ENCODE peak calls at places on chromosome 21, in ten cellular contexts. One of them, this sample, is unnamed.

GRCh38 chr21:34110594-34111202 is 37.3 kb downstream of the MRPS6 start:
- DNase-seq in nephron progenitor cell: no peak
- DNase-seq in progenitor cell of endocrine pancreas: no peak
- DNase-seq in fibroblast of the aortic adventitia: no peak
- DNase-seq in tibial artery: no peak
- DNase-seq in HFFc6: no peak
- DNase-seq in heart left ventricle: no peak
- DNase-seq in Peyer's patch: no peak
- DNase-seq in CD8-positive, alpha-beta T cell: no peak
- DNase-seq in cardiac fibroblast: no peak
- DNase-seq in this sample: no peak

GRCh38 chr21:39630827-39631226 is 18.1 kb downstream of the B3GALT5 start:
- DNase-seq in nephron progenitor cell: no peak
- DNase-seq in HFFc6: peak
- DNase-seq in fibroblast of the aortic adventitia: peak
- DNase-seq in cardiac fibroblast: no peak
- DNase-seq in Peyer's patch: no peak
- DNase-seq in progenitor cell of endocrine pancreas: no peak
- DNase-seq in heart left ventricle: no peak
- DNase-seq in tibial artery: no peak
- DNase-seq in CD8-positive, alpha-beta T cell: no peak
- DNase-seq in this sample: no peak

GRCh38 chr21:38669186-38669585 is 136.5 kb upstream of the ETS2 start:
- DNase-seq in heart left ventricle: no peak
- DNase-seq in cardiac fibroblast: peak
- DNase-seq in CD8-positive, alpha-beta T cell: no peak
- DNase-seq in fibroblast of the aortic adventitia: peak
- DNase-seq in tibial artery: no peak
- DNase-seq in HFFc6: peak
- DNase-seq in Peyer's patch: no peak
- DNase-seq in nephron progenitor cell: no peak
- DNase-seq in progenitor cell of endocrine pancreas: no peak
- DNase-seq in this sample: peak

GRCh38 chr21:33789697-33790096 is 125.9 kb downstream of the ATP5PO start:
- DNase-seq in cardiac fibroblast: peak
- DNase-seq in progenitor cell of endocrine pancreas: no peak
- DNase-seq in nephron progenitor cell: no peak
- DNase-seq in HFFc6: no peak
- DNase-seq in heart left ventricle: no peak
- DNase-seq in fibroblast of the aortic adventitia: peak
- DNase-seq in Peyer's patch: no peak
- DNase-seq in CD8-positive, alpha-beta T cell: no peak
- DNase-seq in tibial artery: no peak
- DNase-seq in this sample: no peak

GRCh38 chr21:25369524-25370300 is 237.6 kb downstream of the MRPL39 start:
- DNase-seq in heart left ventricle: no peak
- DNase-seq in tibial artery: no peak
- DNase-seq in progenitor cell of endocrine pancreas: no peak
- DNase-seq in HFFc6: peak
- DNase-seq in cardiac fibroblast: peak
- DNase-seq in nephron progenitor cell: no peak
- DNase-seq in CD8-positive, alpha-beta T cell: no peak
- DNase-seq in fibroblast of the aortic adventitia: peak
- DNase-seq in Peyer's patch: no peak
- DNase-seq in this sample: no peak

GRCh38 chr21:46189959-46190490 is 5.8 kb upstream of the SPATC1L start:
- DNase-seq in tibial artery: no peak
- DNase-seq in CD8-positive, alpha-beta T cell: no peak
- DNase-seq in nephron progenitor cell: no peak
- DNase-seq in HFFc6: no peak
- DNase-seq in Peyer's patch: peak
- DNase-seq in fibroblast of the aortic adventitia: no peak
- DNase-seq in progenitor cell of endocrine pancreas: no peak
- DNase-seq in cardiac fibroblast: no peak
- DNase-seq in heart left ventricle: no peak
- DNase-seq in this sample: no peak

GRCh38 chr21:37128069-37128468 is 55.0 kb downstream of the TTC3 start:
- DNase-seq in fibroblast of the aortic adventitia: no peak
- DNase-seq in heart left ventricle: no peak
- DNase-seq in nephron progenitor cell: no peak
- DNase-seq in HFFc6: no peak
- DNase-seq in CD8-positive, alpha-beta T cell: no peak
- DNase-seq in cardiac fibroblast: no peak
- DNase-seq in progenitor cell of endocrine pancreas: no peak
- DNase-seq in tibial artery: no peak
- DNase-seq in Peyer's patch: no peak
- DNase-seq in this sample: no peak

GRCh38 chr21:30408782-30409494 is 13.1 kb downstream of the KRTAP13-1 start:
- DNase-seq in heart left ventricle: peak
- DNase-seq in tibial artery: no peak
- DNase-seq in HFFc6: no peak
- DNase-seq in cardiac fibroblast: peak
- DNase-seq in Peyer's patch: no peak
- DNase-seq in CD8-positive, alpha-beta T cell: no peak
- DNase-seq in progenitor cell of endocrine pancreas: peak
- DNase-seq in fibroblast of the aortic adventitia: peak
- DNase-seq in nephron progenitor cell: peak
- DNase-seq in this sample: no peak

GRCh38 chr21:46113497-46114176 is 15.7 kb downstream of the COL6A2 start:
- DNase-seq in progenitor cell of endocrine pancreas: no peak
- DNase-seq in Peyer's patch: no peak
- DNase-seq in nephron progenitor cell: no peak
- DNase-seq in cardiac fibroblast: no peak
- DNase-seq in fibroblast of the aortic adventitia: no peak
- DNase-seq in CD8-positive, alpha-beta T cell: no peak
- DNase-seq in heart left ventricle: peak
- DNase-seq in tibial artery: no peak
- DNase-seq in HFFc6: no peak
- DNase-seq in this sample: peak

GRCh38 chr21:17590443-17590842 is 22.3 kb downstream of the BTG3 start:
- DNase-seq in CD8-positive, alpha-beta T cell: no peak
- DNase-seq in progenitor cell of endocrine pancreas: no peak
- DNase-seq in fibroblast of the aortic adventitia: peak
- DNase-seq in HFFc6: no peak
- DNase-seq in Peyer's patch: no peak
- DNase-seq in cardiac fibroblast: peak
- DNase-seq in nephron progenitor cell: no peak
- DNase-seq in tibial artery: no peak
- DNase-seq in heart left ventricle: no peak
- DNase-seq in this sample: no peak

GRCh38 chr21:40385883-40386282 is 461.1 kb downstream of the DSCAM start:
- DNase-seq in nephron progenitor cell: no peak
- DNase-seq in tibial artery: no peak
- DNase-seq in HFFc6: no peak
- DNase-seq in heart left ventricle: no peak
- DNase-seq in progenitor cell of endocrine pancreas: no peak
- DNase-seq in Peyer's patch: no peak
- DNase-seq in CD8-positive, alpha-beta T cell: no peak
- DNase-seq in fibroblast of the aortic adventitia: no peak
- DNase-seq in cardiac fibroblast: no peak
- DNase-seq in this sample: no peak

GRCh38 chr21:35360870-35361570 is 311.9 kb upstream of the RUNX1 start:
- DNase-seq in progenitor cell of endocrine pancreas: no peak
- DNase-seq in CD8-positive, alpha-beta T cell: no peak
- DNase-seq in tibial artery: no peak
- DNase-seq in fibroblast of the aortic adventitia: no peak
- DNase-seq in cardiac fibroblast: no peak
- DNase-seq in heart left ventricle: no peak
- DNase-seq in Peyer's patch: no peak
- DNase-seq in HFFc6: no peak
- DNase-seq in nephron progenitor cell: no peak
- DNase-seq in this sample: no peak
- TF ChIP-seq CTCF in progenitor cell of endocrine pancreas: no peak
- TF ChIP-seq CTCF in CD8-positive, alpha-beta T cell: no peak
- TF ChIP-seq CTCF in tibial artery: no peak
- TF ChIP-seq CTCF in fibroblast of the aortic adventitia: no peak
- TF ChIP-seq CTCF in cardiac fibroblast: no peak
- TF ChIP-seq CTCF in heart left ventricle: no peak
- TF ChIP-seq CTCF in Peyer's patch: no peak
- TF ChIP-seq CTCF in HFFc6: no peak
- TF ChIP-seq CTCF in nephron progenitor cell: no peak
- TF ChIP-seq CTCF in this sample: no peak

GRCh38 chr21:35651166-35651565 is 409.2 kb downstream of the SETD4 start:
- DNase-seq in cardiac fibroblast: no peak
- DNase-seq in Peyer's patch: no peak
- DNase-seq in tibial artery: no peak
- DNase-seq in nephron progenitor cell: no peak
- DNase-seq in heart left ventricle: no peak
- DNase-seq in HFFc6: no peak
- DNase-seq in CD8-positive, alpha-beta T cell: no peak
- DNase-seq in fibroblast of the aortic adventitia: no peak
- DNase-seq in progenitor cell of endocrine pancreas: no peak
- DNase-seq in this sample: no peak

GRCh38 chr21:35649186-35649585 is 411.1 kb downstream of the SETD4 start:
- DNase-seq in CD8-positive, alpha-beta T cell: no peak
- DNase-seq in heart left ventricle: no peak
- DNase-seq in progenitor cell of endocrine pancreas: no peak
- DNase-seq in HFFc6: peak
- DNase-seq in nephron progenitor cell: no peak
- DNase-seq in cardiac fibroblast: peak
- DNase-seq in tibial artery: no peak
- DNase-seq in fibroblast of the aortic adventitia: peak
- DNase-seq in Peyer's patch: no peak
- DNase-seq in this sample: no peak

GRCh38 chr21:35652196-35652595 is 408.1 kb downstream of the SETD4 start:
- DNase-seq in Peyer's patch: no peak
- DNase-seq in HFFc6: no peak
- DNase-seq in heart left ventricle: no peak
- DNase-seq in tibial artery: no peak
- DNase-seq in fibroblast of the aortic adventitia: no peak
- DNase-seq in nephron progenitor cell: no peak
- DNase-seq in cardiac fibroblast: no peak
- DNase-seq in progenitor cell of endocrine pancreas: no peak
- DNase-seq in CD8-positive, alpha-beta T cell: no peak
- DNase-seq in this sample: no peak

GRCh38 chr21:35646606-35647005 is 413.7 kb downstream of the SETD4 start:
- DNase-seq in fibroblast of the aortic adventitia: no peak
- DNase-seq in progenitor cell of endocrine pancreas: no peak
- DNase-seq in heart left ventricle: no peak
- DNase-seq in tibial artery: no peak
- DNase-seq in cardiac fibroblast: no peak
- DNase-seq in CD8-positive, alpha-beta T cell: no peak
- DNase-seq in Peyer's patch: no peak
- DNase-seq in HFFc6: peak
- DNase-seq in nephron progenitor cell: no peak
- DNase-seq in this sample: no peak

DNA sequence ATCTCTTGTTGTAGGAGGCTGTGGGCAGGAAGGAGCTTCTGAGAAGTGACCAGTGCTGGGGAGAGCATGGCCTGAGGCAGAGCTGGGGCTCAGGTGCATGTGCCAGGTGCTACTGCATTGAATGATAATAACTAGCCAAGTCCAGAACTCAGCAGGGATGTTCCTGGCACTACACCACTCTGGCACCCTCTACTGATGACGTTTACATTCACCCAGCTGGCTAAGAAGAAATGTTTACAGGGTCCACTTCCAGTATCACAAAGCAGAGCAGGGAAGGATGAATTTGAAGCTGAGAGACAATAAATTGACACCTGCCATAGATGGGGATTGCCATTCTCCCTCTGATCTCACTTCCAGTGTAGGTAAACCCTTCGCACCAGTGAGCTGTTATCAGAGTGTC is 411.8 kb downstream of the SETD4 start:
- DNase-seq in heart left ventricle: no peak
- DNase-seq in fibroblast of the aortic adventitia: no peak
- DNase-seq in CD8-positive, alpha-beta T cell: no peak
- DNase-seq in tibial artery: no peak
- DNase-seq in Peyer's patch: no peak
- DNase-seq in nephron progenitor cell: no peak
- DNase-seq in cardiac fibroblast: no peak
- DNase-seq in progenitor cell of endocrine pancreas: no peak
- DNase-seq in HFFc6: no peak
- DNase-seq in this sample: no peak
- TF ChIP-seq CTCF in heart left ventricle: no peak
- TF ChIP-seq CTCF in fibroblast of the aortic adventitia: no peak
- TF ChIP-seq CTCF in CD8-positive, alpha-beta T cell: no peak
- TF ChIP-seq CTCF in tibial artery: no peak
- TF ChIP-seq CTCF in Peyer's patch: no peak
- TF ChIP-seq CTCF in nephron progenitor cell: no peak
- TF ChIP-seq CTCF in cardiac fibroblast: no peak
- TF ChIP-seq CTCF in progenitor cell of endocrine pancreas: no peak
- TF ChIP-seq CTCF in HFFc6: no peak
- TF ChIP-seq CTCF in this sample: no peak

GRCh38 chr21:19981938-19982337 is 1016.3 kb upstream of the NCAM2 start:
- DNase-seq in CD8-positive, alpha-beta T cell: no peak
- DNase-seq in cardiac fibroblast: no peak
- DNase-seq in Peyer's patch: no peak
- DNase-seq in fibroblast of the aortic adventitia: no peak
- DNase-seq in nephron progenitor cell: no peak
- DNase-seq in HFFc6: no peak
- DNase-seq in heart left ventricle: no peak
- DNase-seq in tibial artery: no peak
- DNase-seq in progenitor cell of endocrine pancreas: no peak
- DNase-seq in this sample: no peak
- TF ChIP-seq CTCF in CD8-positive, alpha-beta T cell: no peak
- TF ChIP-seq CTCF in cardiac fibroblast: no peak
- TF ChIP-seq CTCF in Peyer's patch: no peak
- TF ChIP-seq CTCF in fibroblast of the aortic adventitia: no peak
- TF ChIP-seq CTCF in nephron progenitor cell: no peak
- TF ChIP-seq CTCF in HFFc6: no peak
- TF ChIP-seq CTCF in heart left ventricle: no peak
- TF ChIP-seq CTCF in tibial artery: no peak
- TF ChIP-seq CTCF in progenitor cell of endocrine pancreas: no peak
- TF ChIP-seq CTCF in this sample: no peak

GRCh38 chr21:42075686-42076471 is 4.8 kb downstream of the UMODL1 start:
- DNase-seq in cardiac fibroblast: no peak
- DNase-seq in heart left ventricle: peak
- DNase-seq in tibial artery: no peak
- DNase-seq in nephron progenitor cell: no peak
- DNase-seq in HFFc6: no peak
- DNase-seq in Peyer's patch: no peak
- DNase-seq in progenitor cell of endocrine pancreas: no peak
- DNase-seq in fibroblast of the aortic adventitia: no peak
- DNase-seq in CD8-positive, alpha-beta T cell: no peak
- DNase-seq in this sample: no peak

GRCh38 chr21:42069327-42069726 is 1.8 kb upstream of the UMODL1 start:
- DNase-seq in Peyer's patch: no peak
- DNase-seq in CD8-positive, alpha-beta T cell: no peak
- DNase-seq in cardiac fibroblast: no peak
- DNase-seq in HFFc6: no peak
- DNase-seq in nephron progenitor cell: no peak
- DNase-seq in heart left ventricle: no peak
- DNase-seq in fibroblast of the aortic adventitia: no peak
- DNase-seq in progenitor cell of endocrine pancreas: no peak
- DNase-seq in tibial artery: no peak
- DNase-seq in this sample: no peak

GRCh38 chr21:42071146-42071737 is at the start of gene UMODL1:
- DNase-seq in nephron progenitor cell: no peak
- DNase-seq in heart left ventricle: peak
- DNase-seq in fibroblast of the aortic adventitia: no peak
- DNase-seq in tibial artery: no peak
- DNase-seq in cardiac fibroblast: no peak
- DNase-seq in CD8-positive, alpha-beta T cell: no peak
- DNase-seq in HFFc6: no peak
- DNase-seq in progenitor cell of endocrine pancreas: no peak
- DNase-seq in Peyer's patch: no peak
- DNase-seq in this sample: no peak

GRCh38 chr21:42068592-42068991 is 2.5 kb upstream of the UMODL1 start:
- DNase-seq in tibial artery: no peak
- DNase-seq in progenitor cell of endocrine pancreas: no peak
- DNase-seq in HFFc6: no peak
- DNase-seq in fibroblast of the aortic adventitia: no peak
- DNase-seq in nephron progenitor cell: no peak
- DNase-seq in CD8-positive, alpha-beta T cell: no peak
- DNase-seq in cardiac fibroblast: no peak
- DNase-seq in heart left ventricle: no peak
- DNase-seq in Peyer's patch: no peak
- DNase-seq in this sample: no peak

GRCh38 chr21:42073140-42074099 is 2.3 kb downstream of the UMODL1 start:
- DNase-seq in progenitor cell of endocrine pancreas: no peak
- DNase-seq in heart left ventricle: peak
- DNase-seq in Peyer's patch: no peak
- DNase-seq in cardiac fibroblast: no peak
- DNase-seq in CD8-positive, alpha-beta T cell: no peak
- DNase-seq in nephron progenitor cell: no peak
- DNase-seq in HFFc6: no peak
- DNase-seq in fibroblast of the aortic adventitia: no peak
- DNase-seq in tibial artery: no peak
- DNase-seq in this sample: no peak
- TF ChIP-seq CTCF in progenitor cell of endocrine pancreas: no peak
- TF ChIP-seq CTCF in heart left ventricle: no peak
- TF ChIP-seq CTCF in Peyer's patch: no peak
- TF ChIP-seq CTCF in cardiac fibroblast: no peak
- TF ChIP-seq CTCF in CD8-positive, alpha-beta T cell: no peak
- TF ChIP-seq CTCF in nephron progenitor cell: no peak
- TF ChIP-seq CTCF in HFFc6: peak
- TF ChIP-seq CTCF in fibroblast of the aortic adventitia: no peak
- TF ChIP-seq CTCF in tibial artery: no peak
- TF ChIP-seq CTCF in this sample: no peak